ENCODE peak calls at places on chromosomes 7 and 10, in four cellular contexts. D is heart left ventricle, P is aorta, K is lower lobe of right lung. C is an unnamed sample. For H3K36me3, the result is how much of the 10 kb centered on the place peaks cover.

GRCh38 chr7:32536585-32536984 is 41.3 kb downstream of the AVL9 start:
- DNase-seq in D (no peak), P (no peak), K (no peak), C (no peak)

GRCh38 chr7:2248984-2249694 is 7.1 kb downstream of the NUDT1 start:
- DNase-seq in D (peak), P (peak), K (peak), C (peak)

GRCh38 chr10:6091630-6092029 is 2.8 kb downstream of the RBM17 start:
- DNase-seq in D (no peak), P (no peak), K (no peak), C (no peak)

GRCh38 chr7:44279731-44280505 is 45.5 kb downstream of the CAMK2B start:
- DNase-seq in D (no peak), P (peak), K (peak), C (no peak)

GRCh38 chr10:92720306-92721165 is 30.8 kb downstream of the HHEX start:
- DNase-seq in D (no peak), P (no peak), K (no peak), C (no peak)

GRCh38 chr10:49242604-49243003 is 54.4 kb upstream of the TMEM273 start:
- DNase-seq in D (peak), P (no peak), K (no peak), C (no peak)

GRCh38 chr10:11869743-11870460 is 46.7 kb downstream of the PROSER2 start:
- DNase-seq in D (no peak), P (peak), K (no peak), C (no peak)

GRCh38 chr7:139720705-139721231 is 57.0 kb downstream of the HIPK2 start:
- DNase-seq in D (no peak), P (peak), K (no peak), C (peak)

GRCh38 chr7:134736381-134736780 is 43.1 kb upstream of the CALD1 start:
- DNase-seq in D (no peak), P (no peak), K (no peak), C (no peak)

GRCh38 chr10:123786896-123787295 is 104.7 kb downstream of the CPXM2 start:
- DNase-seq in D (no peak), P (no peak), K (no peak), C (no peak)

GRCh38 chr7:81960026-81960425 is 190.2 kb upstream of the HGF start:
- DNase-seq in D (no peak), P (no peak), K (no peak), C (no peak)

GRCh38 chr10:103812431-103812830 is 42.9 kb downstream of the SH3PXD2A start:
- DNase-seq in D (no peak), P (peak), K (no peak), C (no peak)

GRCh38 chr7:24472093-24472492 is 101.2 kb upstream of the PALS2 start:
- DNase-seq in D (no peak), P (no peak), K (no peak), C (no peak)

GRCh38 chr7:109479388-109479787 is 909.7 kb downstream of the DNAJB9 start:
- DNase-seq in D (no peak), P (no peak), K (no peak), C (no peak)

GRCh38 chr7:10216462-10216861 is 757.2 kb upstream of the PHF14 start:
- DNase-seq in D (no peak), P (no peak), K (no peak), C (no peak)

GRCh38 chr7:108108131-108108530 is 22.0 kb downstream of the LAMB4 start:
- DNase-seq in D (no peak), P (no peak), K (no peak), C (no peak)

GRCh38 chr10:116756277-116756676 is 13.9 kb upstream of the HSPA12A start:
- DNase-seq in D (no peak), P (peak), K (no peak), C (peak)

GRCh38 chr7:78777844-78778243 is 675.6 kb downstream of the MAGI2 start:
- DNase-seq in D (no peak), P (no peak), K (no peak), C (no peak)

GRCh38 chr7:130909161-130909836 is 175.3 kb upstream of the KLF14 start:
- DNase-seq in D (no peak), P (no peak), K (no peak), C (no peak)

GRCh38 chr10:119343001-119343601 is 135.7 kb downstream of the GRK5 start:
- DNase-seq in D (peak), P (peak), K (no peak), C (no peak)

GRCh38 chr7:11300231-11300630 is 326.6 kb downstream of the PHF14 start:
- DNase-seq in D (no peak), P (no peak), K (no peak), C (no peak)

DNA sequence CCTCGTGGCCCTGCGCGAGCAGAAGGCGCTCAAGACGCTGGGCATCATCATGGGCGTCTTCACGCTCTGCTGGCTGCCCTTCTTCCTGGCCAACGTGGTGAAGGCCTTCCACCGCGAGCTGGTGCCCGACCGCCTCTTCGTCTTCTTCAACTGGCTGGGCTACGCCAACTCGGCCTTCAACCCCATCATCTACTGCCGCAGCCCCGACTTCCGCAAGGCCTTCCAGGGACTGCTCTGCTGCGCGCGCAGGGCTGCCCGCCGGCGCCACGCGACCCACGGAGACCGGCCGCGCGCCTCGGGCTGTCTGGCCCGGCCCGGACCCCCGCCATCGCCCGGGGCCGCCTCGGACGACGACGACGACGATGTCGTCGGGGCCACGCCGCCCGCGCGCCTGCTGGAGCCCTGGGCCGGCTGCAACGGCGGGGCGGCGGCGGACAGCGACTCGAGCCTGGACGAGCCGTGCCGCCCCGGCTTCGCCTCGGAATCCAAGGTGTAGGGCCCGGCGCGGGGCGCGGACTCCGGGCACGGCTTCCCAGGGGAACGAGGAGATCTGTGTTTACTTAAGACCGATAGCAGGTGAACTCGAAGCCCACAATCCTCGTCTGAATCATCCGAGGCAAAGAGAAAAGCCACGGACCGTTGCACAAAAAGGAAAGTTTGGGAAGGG is 1.5 kb downstream of the ADRB1 start:
- DNase-seq in D (peak), P (peak), K (peak), C (peak)
- H3K4me3 ChIP-seq in D (peak), P (no peak), K (peak), C (no peak)

GRCh38 chr10:26743091-26743490 is 45.6 kb downstream of the PDSS1 start:
- DNase-seq in D (no peak), P (no peak), K (no peak), C (peak)

GRCh38 chr10:26741368-26741767 is 43.9 kb downstream of the PDSS1 start:
- DNase-seq in D (no peak), P (no peak), K (no peak), C (no peak)

GRCh38 chr10:26746111-26746510 is 48.6 kb downstream of the PDSS1 start:
- DNase-seq in D (no peak), P (no peak), K (no peak), C (no peak)
- H3K36me3 ChIP-seq in D (half or more), P (under half), K (half or more), C (half or more)

GRCh38 chr7:71267734-71268133 is 135.8 kb downstream of the GALNT17 start:
- DNase-seq in D (no peak), P (no peak), K (no peak), C (no peak)
- H3K4me3 ChIP-seq in D (no peak), P (no peak), K (no peak), C (no peak)

GRCh38 chr7:156969972-156970420 is 20.5 kb downstream of the NOM1 start:
- DNase-seq in D (no peak), P (no peak), K (no peak), C (no peak)

GRCh38 chr7:156963472-156963871 is 14.0 kb downstream of the NOM1 start:
- DNase-seq in D (no peak), P (no peak), K (no peak), C (no peak)

GRCh38 chr7:156964971-156965370 is 15.5 kb downstream of the NOM1 start:
- DNase-seq in D (no peak), P (no peak), K (no peak), C (no peak)

GRCh38 chr7:156966387-156966786 is 16.9 kb downstream of the NOM1 start:
- DNase-seq in D (no peak), P (no peak), K (no peak), C (no peak)

GRCh38 chr7:156968183-156968582 is 18.7 kb downstream of the NOM1 start:
- DNase-seq in D (no peak), P (no peak), K (no peak), C (no peak)
- H3K36me3 ChIP-seq in D (half or more), P (under half), K (half or more), C (under half)

GRCh38 chr10:73910764-73911552 is at the start of gene PLAU:
- DNase-seq in D (peak), P (peak), K (peak), C (peak)

GRCh38 chr10:73911553-73912004 is 647 bp downstream of the PLAU start:
- DNase-seq in D (no peak), P (peak), K (no peak), C (no peak)

GRCh38 chr10:73915206-73915851 is 4.4 kb downstream of the PLAU start:
- DNase-seq in D (no peak), P (no peak), K (no peak), C (no peak)

GRCh38 chr10:73916761-73917470 is 6.0 kb downstream of the PLAU start:
- DNase-seq in D (no peak), P (no peak), K (no peak), C (no peak)

GRCh38 chr10:73914036-73914435 is 3.1 kb downstream of the PLAU start:
- DNase-seq in D (no peak), P (no peak), K (no peak), C (no peak)
- H3K4me3 ChIP-seq in D (no peak), P (no peak), K (no peak), C (peak)

GRCh38 chr7:99344061-99344647 is 18.5 kb downstream of the ARPC1A start:
- DNase-seq in D (no peak), P (no peak), K (no peak), C (no peak)
- H3K36me3 ChIP-seq in D (half or more), P (under half), K (half or more), C (under half)

DNA sequence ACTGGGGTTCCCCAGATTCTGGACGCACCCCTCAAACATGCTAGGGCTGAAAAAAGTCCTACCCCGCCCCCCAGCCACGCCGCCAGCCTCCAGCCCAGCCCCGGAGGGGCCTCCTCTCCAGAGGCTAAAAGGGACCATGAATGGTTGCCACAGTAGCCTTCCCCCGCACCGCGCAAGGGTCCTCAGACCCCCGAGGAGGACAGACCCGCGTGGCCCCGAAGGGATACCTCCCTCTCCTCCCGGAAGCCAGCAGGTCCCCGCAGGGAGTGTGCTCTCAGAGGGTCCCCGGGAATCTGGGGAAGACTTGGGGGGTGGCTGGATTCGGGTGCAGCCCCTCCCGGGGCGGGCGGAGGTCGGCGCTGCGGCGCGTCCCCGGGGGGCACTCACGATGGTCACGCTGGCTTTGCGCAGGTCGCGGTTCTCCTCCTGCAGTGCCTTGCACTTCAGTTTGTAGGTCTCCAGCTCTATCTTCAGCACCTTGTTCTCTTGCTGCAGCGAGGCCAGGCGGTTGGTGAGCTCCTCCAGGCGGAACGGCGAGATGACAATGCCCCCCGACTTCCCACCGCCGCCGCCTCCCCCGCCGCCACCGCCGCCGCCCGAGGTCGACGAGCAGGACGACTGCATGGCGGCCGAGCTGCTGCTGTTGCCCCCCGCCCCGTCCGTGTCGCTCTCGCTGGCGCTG is 480 bp downstream of the CCDC6 start:
- DNase-seq in D (no peak), P (peak), K (peak), C (no peak)
- H3K4me3 ChIP-seq in D (peak), P (peak), K (peak), C (peak)